ENCODE peak calls at places on chromosomes 3 and 15, in nine cellular contexts. X is gastrocnemius medialis; J is left ventricle myocardium inferior; Y is IMR-90; D is body of pancreas; T is heart right ventricle; L is CD8-positive, alpha-beta T cell; A is lung; R is cardiac muscle cell. U is an unnamed sample. For H3K4me1, the result is how much of the 10 kb centered on the place peaks cover.

GRCh38 chr3:43737001-43737440 is 46.3 kb downstream of the ABHD5 start:
- DNase-seq in A (no peak), R (no peak), D (no peak), T (no peak), J (no peak), Y (no peak), X (no peak), L (no peak), U (no peak)

GRCh38 chr3:17585561-17586325 is 156.7 kb downstream of the TBC1D5 start:
- DNase-seq in T (no peak), D (no peak), J (no peak), A (no peak), X (no peak), Y (peak), R (no peak), L (no peak), U (no peak)

GRCh38 chr15:87846746-87847145 is 409.8 kb downstream of the NTRK3 start:
- DNase-seq in J (no peak), L (no peak), A (no peak), X (no peak), T (no peak), R (peak), Y (no peak), D (no peak), U (no peak)

GRCh38 chr3:157166115-157166514 is 6.2 kb upstream of the CCNL1 start:
- DNase-seq in L (no peak), R (no peak), Y (no peak), D (no peak), A (no peak), J (no peak), T (no peak), X (no peak), U (no peak)

GRCh38 chr3:159418571-159419526 is 569.8 kb upstream of the IL12A start:
- DNase-seq in L (no peak), Y (peak), D (no peak), T (no peak), A (no peak), X (no peak), R (peak), J (no peak), U (peak)

GRCh38 chr3:11356269-11356668 is 84.1 kb downstream of the ATG7 start:
- DNase-seq in D (no peak), L (no peak), J (no peak), A (no peak), T (no peak), X (no peak), R (peak), Y (no peak), U (no peak)

GRCh38 chr3:178381555-178381954 is 154.7 kb upstream of the KCNMB2 start:
- DNase-seq in Y (peak), J (no peak), A (no peak), R (no peak), L (no peak), T (no peak), X (no peak), D (no peak), U (peak)

GRCh38 chr3:38001456-38002081 is 11.0 kb downstream of the VILL start:
- DNase-seq in Y (no peak), X (peak), L (no peak), T (no peak), D (peak), J (no peak), A (no peak), R (no peak), U (no peak)

GRCh38 chr3:139811331-139811730 is 123.7 kb upstream of the CLSTN2 start:
- DNase-seq in A (no peak), R (no peak), J (no peak), T (no peak), L (no peak), Y (no peak), X (no peak), D (no peak), U (no peak)

GRCh38 chr3:119555309-119555735 is 4.1 kb downstream of the CD80 start:
- DNase-seq in T (no peak), J (peak), L (no peak), R (no peak), X (no peak), D (no peak), Y (no peak), A (no peak), U (no peak)

GRCh38 chr15:45919806-45920205 is 285.0 kb downstream of the SQOR start:
- DNase-seq in R (peak), J (no peak), Y (peak), A (peak), X (no peak), L (no peak), D (no peak), T (no peak), U (peak)

GRCh38 chr3:24344784-24345439 is 149.7 kb downstream of the THRB start:
- DNase-seq in L (no peak), T (no peak), R (peak), Y (peak), D (no peak), X (no peak), J (no peak), A (no peak), U (no peak)

GRCh38 chr3:26438325-26438940 is 184.1 kb upstream of the LRRC3B start:
- DNase-seq in A (no peak), X (no peak), L (no peak), J (no peak), R (no peak), T (no peak), Y (no peak), D (no peak), U (peak)

GRCh38 chr15:71634820-71635219 is 175.5 kb upstream of the NR2E3 start:
- DNase-seq in D (no peak), R (peak), X (no peak), L (no peak), T (no peak), A (no peak), J (no peak), Y (no peak), U (no peak)

GRCh38 chr3:176799675-176800074 is 397.6 kb downstream of the TBL1XR1 start:
- DNase-seq in Y (no peak), J (no peak), L (no peak), X (no peak), T (no peak), R (no peak), D (no peak), A (no peak), U (peak)

GRCh38 chr3:187367561-187368103 is 553 bp upstream of the RTP4 start:
- DNase-seq in A (no peak), J (peak), R (no peak), Y (no peak), L (no peak), D (no peak), X (no peak), T (peak), U (no peak)

GRCh38 chr15:22839046-22839705 is 710 bp downstream of the NIPA2 start:
- DNase-seq in Y (no peak), D (no peak), X (no peak), L (no peak), T (no peak), R (peak), A (no peak), J (no peak), U (no peak)

GRCh38 chr15:49881433-49881832 is 237.6 kb downstream of the ATP8B4 start:
- DNase-seq in R (no peak), Y (no peak), D (no peak), J (no peak), A (no peak), X (no peak), L (no peak), T (no peak), U (peak)

DNA sequence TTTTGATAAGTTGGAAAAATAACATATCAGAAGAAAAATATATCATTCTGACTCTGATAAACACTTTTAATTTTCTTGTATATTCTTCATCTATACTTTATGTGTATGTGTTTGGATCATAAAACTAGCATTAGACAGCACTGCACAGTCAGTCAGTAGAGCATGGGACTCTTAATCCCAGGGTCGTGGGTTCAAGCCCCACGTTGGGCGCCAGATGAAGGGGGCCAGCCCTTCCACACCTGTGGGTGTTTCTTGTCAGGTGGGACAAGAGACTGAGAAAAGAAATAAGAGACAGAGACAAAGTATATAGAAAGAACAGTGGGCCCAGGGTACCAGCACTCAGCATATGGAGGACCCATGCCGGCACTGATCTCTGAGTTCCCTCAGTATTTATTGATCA is 546.0 kb upstream of the NR2F2 start:
- DNase-seq in J (no peak), D (no peak), A (no peak), R (no peak), T (no peak), L (no peak), X (no peak), Y (no peak), U (no peak)
- TF ChIP-seq CTCF in J (no peak), D (no peak), A (no peak), R (no peak), T (no peak), L (no peak), X (no peak), Y (no peak), U (no peak)

DNA sequence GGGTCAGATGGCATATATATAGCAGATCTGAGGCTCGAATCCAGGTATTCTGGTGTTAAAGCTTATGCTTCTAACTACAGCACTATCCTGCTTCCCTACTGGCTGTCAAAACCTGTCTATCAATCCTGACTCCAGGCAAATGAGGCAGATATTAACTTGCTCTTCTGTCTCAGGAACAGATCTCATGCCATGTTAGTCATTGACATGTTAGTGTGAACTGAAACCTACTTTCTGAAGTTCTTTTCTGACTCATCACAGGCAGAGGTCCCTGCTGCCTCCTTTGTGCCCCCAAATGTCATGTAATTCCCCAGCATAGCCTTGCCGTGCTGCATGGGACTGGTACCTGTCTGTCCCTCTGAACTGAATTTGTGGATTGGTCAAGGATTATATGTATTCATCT is 125.0 kb upstream of the SMAD3 start:
- DNase-seq in Y (peak), L (no peak), D (no peak), T (no peak), R (no peak), J (no peak), A (no peak), X (no peak), U (peak)
- H3K4me1 ChIP-seq in Y (under half), L (under half), D (under half), T (under half), R (under half), J (under half), A (under half), X (under half), U (under half)

GRCh38 chr3:122921791-122922651 is 105.5 kb downstream of the SEMA5B start:
- DNase-seq in T (no peak), A (no peak), J (no peak), X (no peak), L (peak), Y (no peak), D (peak), R (no peak), U (no peak)
- TF ChIP-seq CTCF in T (no peak), A (no peak), J (no peak), X (no peak), L (no peak), Y (no peak), D (no peak), R (no peak), U (peak)

GRCh38 chr3:45975696-45976095 is 19.9 kb downstream of the FYCO1 start:
- DNase-seq in A (no peak), R (no peak), Y (no peak), L (no peak), X (no peak), J (no peak), T (no peak), D (no peak), U (no peak)
- H3K4me1 ChIP-seq in A (under half), R (under half), Y (under half), L (half or more), X (half or more), J (under half), T (under half), D (under half), U (under half)

GRCh38 chr3:70712449-70713082 is 400.1 kb upstream of the MDFIC2 start:
- DNase-seq in D (no peak), L (no peak), T (no peak), X (no peak), A (no peak), J (no peak), Y (no peak), R (no peak), U (no peak)

GRCh38 chr3:70722018-70722417 is 409.6 kb upstream of the MDFIC2 start:
- DNase-seq in X (no peak), T (no peak), D (no peak), L (no peak), R (no peak), A (no peak), J (no peak), Y (no peak), U (no peak)

DNA sequence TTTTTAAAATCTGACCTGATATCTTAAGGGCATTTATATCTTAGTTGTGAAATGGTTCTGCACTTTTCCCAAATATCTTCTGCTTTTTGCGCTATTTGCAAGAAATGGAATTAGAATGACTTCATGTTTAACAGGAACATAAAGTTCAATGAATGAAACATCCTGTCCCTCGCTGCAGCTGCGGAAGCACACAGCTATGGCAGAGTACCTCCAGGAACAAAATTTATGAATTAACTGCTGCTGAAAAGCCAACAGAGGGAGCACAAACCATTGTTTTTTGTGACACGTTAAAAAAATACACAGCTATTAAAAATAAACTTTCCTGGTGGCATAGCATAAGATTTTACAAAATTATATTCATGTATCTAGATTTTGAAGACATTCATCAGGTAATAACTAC is 404.4 kb upstream of the MDFIC2 start:
- DNase-seq in A (no peak), Y (peak), R (peak), X (peak), T (peak), J (peak), D (peak), L (no peak), U (peak)
- TF ChIP-seq CTCF in A (peak), Y (peak), R (peak), X (peak), T (peak), J (peak), D (peak), L (no peak), U (peak)

DNA sequence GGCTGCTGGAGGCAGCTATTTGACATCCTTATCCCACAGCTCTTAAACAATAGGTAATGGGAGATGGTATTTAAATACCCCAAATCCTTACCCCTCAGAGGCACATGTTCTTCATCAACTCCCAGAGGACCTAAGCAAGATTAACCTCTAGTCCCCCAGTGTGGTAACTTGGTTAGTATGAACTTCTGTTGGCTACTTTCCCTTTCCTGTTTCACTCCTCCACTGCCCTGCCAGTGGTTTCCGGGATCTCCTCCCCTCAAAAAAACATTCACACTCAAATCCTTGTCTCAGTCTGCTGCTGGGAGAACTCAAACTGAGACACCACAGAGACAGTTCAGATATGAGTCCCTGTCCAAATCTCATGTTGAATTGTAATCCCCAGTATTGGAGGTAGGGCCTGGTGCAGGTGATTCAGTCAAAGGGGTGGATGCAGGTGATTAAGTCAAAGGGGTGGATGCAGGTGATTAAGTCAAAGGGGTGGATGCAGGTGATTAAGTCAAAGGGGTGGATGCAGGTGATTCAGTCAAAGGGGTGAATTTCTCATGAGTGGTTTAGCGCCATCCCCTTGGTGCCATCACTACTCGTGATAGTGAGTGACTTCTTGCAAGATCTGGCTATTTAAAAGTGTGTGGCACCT is 335.0 kb upstream of the CTNNB1 start:
- DNase-seq in J (no peak), Y (no peak), R (peak), L (no peak), A (no peak), D (no peak), T (no peak), X (no peak), U (no peak)
- H3K4me1 ChIP-seq in J (under half), Y (under half), R (under half), L (under half), A (under half), D (under half), T (under half), X (under half), U (under half)

U was measured in foreskin keratinocyte.